ENCODE peak calls at places on chromosomes 7 and 10, in eight cellular contexts. G is esophagus muscularis mucosa, K is sigmoid colon, Z is stomach, Q is Panc1, D is transverse colon, A is K562, X is breast epithelium. N is an unnamed sample. For H3K9me3, the result is how much of the 10 kb centered on the place peaks cover.

GRCh38 chr10:128487517-128487916 is 361.3 kb upstream of the MKI67 start:
- DNase-seq in Q (no peak), D (no peak), A (no peak), G (no peak), Z (no peak), K (no peak), X (no peak), N (no peak)

GRCh38 chr10:63256047-63256773 is 123.1 kb downstream of the NRBF2 start:
- DNase-seq in G (no peak), K (no peak), A (no peak), D (no peak), Z (no peak), Q (no peak), X (no peak), N (no peak)

GRCh38 chr10:23067939-23068775 is 27.2 kb upstream of the MSRB2 start:
- DNase-seq in A (peak), Q (peak), X (peak), G (no peak), K (peak), D (peak), Z (peak), N (peak)

GRCh38 chr7:127253289-127254162 is 785 bp upstream of the GRM8 start:
- DNase-seq in A (peak), X (no peak), Z (peak), K (peak), Q (peak), G (no peak), D (peak), N (peak)

GRCh38 chr7:44277851-44278250 is 47.5 kb downstream of the CAMK2B start:
- DNase-seq in Q (no peak), X (no peak), A (no peak), Z (no peak), G (no peak), D (peak), K (peak), N (no peak)

GRCh38 chr7:151245360-151246160 is 2.9 kb downstream of the SMARCD3 start:
- DNase-seq in K (no peak), A (peak), D (peak), Z (peak), G (no peak), X (no peak), Q (no peak), N (no peak)

GRCh38 chr10:119501690-119502089 is 40.8 kb downstream of the RGS10 start:
- DNase-seq in G (no peak), Z (no peak), K (no peak), A (no peak), D (no peak), Q (no peak), X (no peak), N (no peak)

GRCh38 chr10:127527891-127528290 is 21.2 kb upstream of the NPS start:
- DNase-seq in G (peak), K (no peak), D (no peak), Z (no peak), Q (no peak), A (no peak), X (no peak), N (no peak)

GRCh38 chr10:104680467-104681401 is 39.6 kb downstream of the SORCS3 start:
- DNase-seq in G (peak), Z (no peak), X (no peak), K (no peak), A (no peak), D (no peak), Q (no peak), N (no peak)

GRCh38 chr7:26388256-26388655 is 96.6 kb downstream of the SNX10 start:
- DNase-seq in A (no peak), Q (no peak), Z (no peak), X (no peak), G (no peak), K (no peak), D (no peak), N (no peak)

GRCh38 chr10:21020545-21020944 is 123.4 kb upstream of the NEBL start:
- DNase-seq in A (peak), Q (no peak), X (no peak), G (no peak), Z (peak), K (no peak), D (peak), N (no peak)

GRCh38 chr10:94104316-94105060 is 110.8 kb downstream of the PLCE1 start:
- DNase-seq in Z (no peak), Q (no peak), G (peak), X (no peak), A (no peak), K (no peak), D (no peak), N (no peak)

GRCh38 chr10:9510626-9511025 is 1456.1 kb downstream of the GATA3 start:
- DNase-seq in Z (no peak), D (no peak), K (no peak), X (no peak), A (no peak), G (no peak), Q (no peak), N (no peak)

GRCh38 chr7:132656846-132657776 is 80.8 kb upstream of the PLXNA4 start:
- DNase-seq in Q (no peak), Z (no peak), G (no peak), D (no peak), A (peak), K (no peak), X (no peak), N (no peak)

GRCh38 chr10:103154464-103155299 is 38.4 kb downstream of the NT5C2 start:
- DNase-seq in K (no peak), D (no peak), Z (no peak), G (no peak), Q (no peak), A (no peak), X (no peak), N (peak)

GRCh38 chr10:30784896-30785605 is 155.5 kb upstream of the LYZL2 start:
- DNase-seq in G (peak), A (no peak), D (peak), Q (no peak), K (peak), Z (peak), X (peak), N (peak)

GRCh38 chr7:24715661-24716479 is 41.4 kb downstream of the GSDME start:
- DNase-seq in Z (no peak), G (peak), D (no peak), K (no peak), X (no peak), A (peak), Q (peak), N (no peak)

GRCh38 chr7:130996841-130997231 is 262.8 kb upstream of the KLF14 start:
- DNase-seq in K (no peak), X (peak), Q (peak), G (peak), A (no peak), D (peak), Z (peak), N (peak)

GRCh38 chr10:111482621-111483216 is 405.9 kb downstream of the ADRA2A start:
- DNase-seq in Q (no peak), D (no peak), G (peak), X (no peak), Z (no peak), A (no peak), K (no peak), N (no peak)

GRCh38 chr10:95392250-95392584 is 101.4 kb upstream of the PDLIM1 start:
- DNase-seq in D (no peak), K (no peak), G (no peak), A (no peak), Z (no peak), X (no peak), Q (no peak), N (no peak)

GRCh38 chr10:95391164-95391563 is 100.4 kb upstream of the PDLIM1 start:
- DNase-seq in K (no peak), Q (no peak), X (no peak), Z (no peak), A (no peak), G (no peak), D (no peak), N (no peak)

GRCh38 chr10:95389982-95390381 is 99.2 kb upstream of the PDLIM1 start:
- DNase-seq in K (no peak), Z (no peak), Q (no peak), A (no peak), D (no peak), X (no peak), G (no peak), N (no peak)

GRCh38 chr10:95392711-95393164 is 101.9 kb upstream of the PDLIM1 start:
- DNase-seq in K (no peak), X (no peak), Z (no peak), A (no peak), Q (no peak), D (no peak), G (no peak), N (no peak)

GRCh38 chr10:95391570-95392249 is 100.9 kb upstream of the PDLIM1 start:
- DNase-seq in A (peak), G (no peak), X (no peak), D (no peak), K (no peak), Z (no peak), Q (no peak), N (no peak)
- TF ChIP-seq CTCF in A (peak), G (no peak), X (no peak), D (no peak), K (no peak), Z (no peak), Q (no peak), N (no peak)

GRCh38 chr7:158216198-158216597 is 371.4 kb downstream of the PTPRN2 start:
- DNase-seq in K (no peak), D (no peak), A (no peak), X (no peak), Q (no peak), G (no peak), Z (no peak), N (no peak)
- H3K9me3 ChIP-seq in K (under half), D (under half), A (under half), X (under half), Q (under half), G (under half), Z (under half), N (under half)

GRCh38 chr10:77872947-77873557 is 53.5 kb downstream of the DLG5 start:
- DNase-seq in A (no peak), G (no peak), X (no peak), Q (no peak), K (no peak), Z (no peak), D (no peak), N (no peak)

GRCh38 chr10:77875730-77876129 is 50.8 kb downstream of the DLG5 start:
- DNase-seq in Q (no peak), K (no peak), Z (no peak), A (no peak), X (no peak), D (no peak), G (no peak), N (no peak)

GRCh38 chr10:77872151-77872946 is 54.2 kb downstream of the DLG5 start:
- DNase-seq in G (no peak), K (peak), D (peak), Z (no peak), A (no peak), Q (no peak), X (peak), N (peak)

GRCh38 chr10:77874872-77875271 is 51.7 kb downstream of the DLG5 start:
- DNase-seq in D (no peak), G (no peak), Q (no peak), A (no peak), X (no peak), K (no peak), Z (no peak), N (no peak)

DNA sequence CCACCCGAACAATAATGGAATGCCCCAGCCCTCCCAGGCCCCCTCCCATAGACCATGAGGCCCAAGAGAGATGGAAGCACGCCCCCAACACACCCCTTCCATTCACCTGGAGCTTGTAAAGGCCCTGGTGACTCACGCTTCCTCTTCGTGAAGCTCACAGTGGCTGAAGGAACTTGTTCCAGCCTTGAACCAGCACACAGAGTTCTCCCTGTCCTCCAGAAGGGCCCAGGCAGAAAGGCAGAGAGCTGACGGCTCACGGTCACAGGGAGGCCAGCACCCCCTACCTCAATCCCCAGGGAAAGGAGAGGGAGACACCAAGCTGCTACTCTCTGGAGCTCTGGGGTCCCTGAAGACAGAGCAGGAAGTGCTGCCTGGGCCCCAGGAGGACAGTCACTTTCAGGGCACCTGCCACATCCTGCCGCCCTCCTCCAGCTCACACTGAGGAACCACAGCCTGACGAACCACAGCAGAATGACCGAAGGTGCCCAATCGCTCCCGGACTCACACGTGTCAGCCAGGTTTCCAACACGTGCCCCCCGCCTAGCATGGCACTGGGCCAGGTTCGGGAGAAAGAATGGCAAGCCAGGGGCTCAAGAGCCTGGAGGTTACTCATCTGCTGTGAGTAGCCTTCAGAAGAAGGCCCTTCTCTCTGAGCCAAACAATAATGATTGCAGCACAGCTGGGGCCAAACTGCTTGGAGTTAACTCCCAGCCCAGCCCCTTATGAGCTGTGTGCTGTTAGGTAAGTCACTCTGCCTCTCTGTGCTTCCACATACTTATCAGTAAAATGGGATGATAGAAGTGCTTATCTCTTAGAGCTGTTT is 52.8 kb downstream of the DLG5 start:
- DNase-seq in Q (no peak), K (peak), Z (peak), D (peak), G (no peak), X (peak), A (peak), N (peak)
- TF ChIP-seq POLR2AphosphoS5 in Q (no peak), K (peak), Z (no peak), D (no peak), G (peak), X (peak), A (no peak), N (peak)

DNA sequence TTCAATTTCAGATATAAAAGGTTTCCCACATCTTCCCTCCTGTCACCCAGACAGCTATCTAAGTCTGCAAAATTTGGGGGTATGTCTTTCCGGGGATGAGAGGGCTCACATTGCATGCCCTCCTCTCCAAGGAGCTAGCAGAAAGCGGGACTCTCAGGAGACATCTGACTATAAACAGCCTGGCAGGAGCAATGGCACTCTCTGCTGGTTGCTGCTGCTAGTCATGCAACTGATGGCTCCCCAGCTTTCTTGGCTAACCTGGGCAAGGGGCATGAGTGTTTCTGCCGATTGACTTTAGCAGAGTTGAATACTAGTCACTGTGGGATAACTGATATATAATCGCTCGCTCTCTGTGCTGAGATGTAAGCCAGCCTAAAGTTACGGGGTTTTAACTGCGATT is 12.0 kb downstream of the TBX20 start:
- DNase-seq in K (no peak), A (no peak), G (no peak), Z (no peak), D (no peak), X (no peak), Q (no peak), N (no peak)
- TF ChIP-seq CTCF in K (no peak), A (no peak), G (no peak), Z (no peak), D (no peak), X (no peak), Q (peak), N (no peak)

GRCh38 chr10:5937016-5937415 is 40.3 kb downstream of the IL15RA start:
- DNase-seq in G (no peak), Q (no peak), D (no peak), Z (no peak), X (no peak), K (no peak), A (no peak), N (no peak)
- H3K9me3 ChIP-seq in G (under half), Q (under half), D (under half), Z (under half), X (under half), K (under half), A (under half), N (under half)

DNA sequence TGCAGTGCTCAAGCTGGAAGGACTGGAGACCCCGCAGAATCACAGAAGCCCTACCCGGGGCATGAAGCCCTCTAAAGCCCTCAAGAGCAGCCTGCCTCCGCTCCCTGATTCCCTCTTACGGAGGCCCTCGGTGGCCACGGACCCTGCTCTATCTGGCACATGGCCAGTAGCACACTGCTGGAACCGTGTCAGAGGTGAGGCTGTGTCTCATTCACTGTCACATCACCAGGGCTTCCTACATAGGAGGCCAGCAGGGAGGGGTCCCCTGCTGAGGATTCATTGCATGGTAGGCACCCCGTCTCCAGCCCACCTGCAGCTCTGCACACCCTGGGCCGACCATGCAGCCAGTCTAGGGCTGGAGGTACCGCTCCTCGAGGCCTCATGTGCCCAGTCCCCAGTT is 259.2 kb downstream of the TNS3 start:
- DNase-seq in D (no peak), K (no peak), Z (no peak), Q (no peak), G (peak), A (no peak), X (peak), N (no peak)
- TF ChIP-seq POLR2AphosphoS5 in D (no peak), K (no peak), Z (no peak), Q (peak), G (no peak), A (no peak), X (no peak), N (no peak)

N was measured in prostate gland.